ENCODE peak calls at places on chromosome 3, in six cellular contexts. M, E, D, K, B and Y are unnamed samples.

GRCh38 chr3:45659661-45660566 is 29.3 kb upstream of the SACM1L start:
- DNase-seq in D (peak), E (peak), K (peak), B (no peak), M (peak), Y (peak)

GRCh38 chr3:21715662-21716061 is 35.3 kb downstream of the ZNF385D start:
- DNase-seq in B (no peak), M (no peak), K (no peak), E (no peak), D (no peak), Y (no peak)

GRCh38 chr3:188955919-188956318 is 215.9 kb upstream of the TPRG1 start:
- DNase-seq in K (no peak), M (no peak), E (no peak), B (no peak), D (no peak), Y (no peak)

GRCh38 chr3:129888739-129889138 is 4.8 kb downstream of the TMCC1 start:
- DNase-seq in M (no peak), D (no peak), E (no peak), K (no peak), B (no peak), Y (no peak)

GRCh38 chr3:171005648-171006047 is 20.9 kb downstream of the SLC2A2 start:
- DNase-seq in E (no peak), B (no peak), D (no peak), M (no peak), K (no peak), Y (no peak)

GRCh38 chr3:37812497-37812896 is 49.2 kb upstream of the CTDSPL start:
- DNase-seq in K (peak), D (peak), B (no peak), E (no peak), M (no peak), Y (no peak)

GRCh38 chr3:100496711-100497261 is 4.4 kb downstream of the TMEM45A start:
- DNase-seq in M (no peak), B (no peak), E (no peak), K (no peak), D (no peak), Y (no peak)

GRCh38 chr3:112448939-112449338 is 50.3 kb downstream of the BTLA start:
- DNase-seq in B (no peak), E (no peak), M (no peak), D (no peak), K (no peak), Y (no peak)

GRCh38 chr3:112128843-112129727 is 4.0 kb downstream of the GCSAM start:
- DNase-seq in B (no peak), K (no peak), D (no peak), E (no peak), M (no peak), Y (no peak)

GRCh38 chr3:134197681-134198261 is 52.9 kb downstream of the RYK start:
- DNase-seq in M (no peak), E (no peak), B (peak), K (no peak), D (no peak), Y (peak)

GRCh38 chr3:175146258-175146657 is 287.1 kb downstream of the NAALADL2 start:
- DNase-seq in D (no peak), M (no peak), B (no peak), K (no peak), E (no peak), Y (no peak)

GRCh38 chr3:11459147-11459837 is 184.4 kb downstream of the VGLL4 start:
- DNase-seq in K (no peak), E (no peak), B (no peak), M (no peak), D (no peak), Y (no peak)

GRCh38 chr3:127259882-127260281 is 28.0 kb downstream of the PRR20G start:
- DNase-seq in D (no peak), E (no peak), B (no peak), K (no peak), M (no peak), Y (no peak)

DNA sequence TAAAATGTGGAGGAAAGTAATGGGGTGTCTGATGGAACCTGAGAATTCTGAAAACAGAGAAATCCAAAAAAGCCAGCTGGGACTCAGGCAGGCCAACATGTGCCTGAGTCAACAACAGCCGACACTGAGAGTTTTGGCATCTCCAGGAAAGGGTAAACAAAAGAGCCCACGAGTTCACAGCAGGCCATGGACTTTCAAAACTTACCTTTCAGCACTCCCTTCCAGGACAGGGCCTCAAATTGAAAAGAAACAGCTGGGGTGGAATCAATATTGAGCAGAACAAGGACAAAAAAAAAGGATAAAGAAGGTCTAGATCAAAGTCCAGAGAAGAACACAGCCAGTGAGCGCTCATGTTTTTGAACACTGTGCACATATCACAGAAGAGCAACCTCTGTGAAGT is 735.4 kb upstream of the GRM7 start:
- DNase-seq in E (no peak), B (no peak), D (no peak), K (no peak), M (no peak), Y (no peak)
- TF ChIP-seq POLR2A in E (no peak), B (no peak), D (no peak), K (no peak), M (no peak), Y (no peak)

GRCh38 chr3:8755097-8755496 is 14.3 kb downstream of the OXTR start:
- DNase-seq in M (no peak), E (no peak), B (no peak), K (no peak), D (no peak), Y (no peak)

GRCh38 chr3:8749316-8749715 is 15.7 kb downstream of the CAV3 start:
- DNase-seq in E (no peak), K (no peak), M (no peak), B (no peak), D (no peak), Y (no peak)

GRCh38 chr3:8755564-8756237 is 13.7 kb downstream of the OXTR start:
- DNase-seq in B (no peak), E (no peak), K (no peak), M (no peak), D (no peak), Y (no peak)

GRCh38 chr3:8756671-8757070 is 12.7 kb downstream of the OXTR start:
- DNase-seq in D (no peak), M (no peak), B (no peak), K (no peak), E (no peak), Y (no peak)

GRCh38 chr3:8752832-8753231 is 16.6 kb downstream of the OXTR start:
- DNase-seq in M (no peak), D (no peak), B (no peak), K (no peak), E (no peak), Y (no peak)
- TF ChIP-seq POLR2A in M (no peak), D (no peak), B (no peak), K (no peak), E (no peak), Y (no peak)

GRCh38 chr3:115961390-115961789 is 338.1 kb downstream of the GAP43 start:
- DNase-seq in D (no peak), M (no peak), B (no peak), E (no peak), K (no peak), Y (no peak)
- TF ChIP-seq POLR2A in D (no peak), M (no peak), B (no peak), E (no peak), K (no peak), Y (no peak)

GRCh38 chr3:48898383-48899234 is at the start of gene SLC25A20:
- DNase-seq in E (peak), B (peak), K (peak), M (peak), D (peak), Y (peak)
- TF ChIP-seq POLR2A in E (peak), B (peak), K (no peak), M (peak), D (peak), Y (peak)